ENCODE peak calls at places on chromosomes 2 and 18, in four cellular contexts. X is astrocyte of the cerebellum, V is omental fat pad, S is colonic mucosa. O is an unnamed sample.

GRCh38 chr18:37019157-37019571 is 190.2 kb downstream of the KIAA1328 start:
- DNase-seq in X (peak; percentile 6), S (no peak), V (no peak), O (peak; percentile 44)

GRCh38 chr2:108217211-108217610 is 22.6 kb upstream of the SULT1C3 start:
- DNase-seq in S (no peak), X (no peak), V (no peak), O (no peak)

GRCh38 chr2:191206613-191207471 is 38.4 kb upstream of the MYO1B start:
- DNase-seq in V (no peak), S (no peak), X (no peak), O (no peak)

GRCh38 chr18:59419386-59419785 is 60.3 kb upstream of the LMAN1 start:
- DNase-seq in X (no peak), S (no peak), V (no peak), O (no peak)

GRCh38 chr2:215771241-215771640 is 242.1 kb downstream of the MREG start:
- DNase-seq in S (no peak), V (no peak), X (no peak), O (no peak)

GRCh38 chr2:175207741-175208438 is 26.4 kb upstream of the ATP5MC3 start:
- DNase-seq in S (no peak), X (no peak), V (no peak), O (no peak)

GRCh38 chr2:42645551-42645950 is 77.1 kb downstream of the MTA3 start:
- DNase-seq in X (no peak), V (no peak), S (no peak), O (no peak)

GRCh38 chr18:80175451-80176235 is 66.6 kb downstream of the ADNP2 start:
- DNase-seq in S (no peak), V (no peak), X (no peak), O (no peak)

GRCh38 chr2:17317439-17317976 is 200.7 kb downstream of the RAD51AP2 start:
- DNase-seq in S (no peak), V (no peak), X (no peak), O (no peak)

GRCh38 chr2:3280683-3281520 is 96.7 kb downstream of the EIPR1 start:
- DNase-seq in V (no peak), X (no peak), S (no peak), O (no peak)

GRCh38 chr2:7154666-7155065 is 237.5 kb downstream of the RNF144A start:
- DNase-seq in S (no peak), X (no peak), V (no peak), O (no peak)

GRCh38 chr2:3626118-3626816 is 31.4 kb downstream of the COLEC11 start:
- DNase-seq in X (no peak), V (no peak), S (no peak), O (no peak)

GRCh38 chr2:9359463-9359862 is 63.9 kb downstream of the ITGB1BP1 start:
- DNase-seq in V (no peak), X (no peak), S (no peak), O (no peak)

GRCh38 chr18:26271917-26272549 is 45.8 kb downstream of the TAF4B start:
- DNase-seq in V (no peak), S (no peak), X (no peak), O (no peak)

GRCh38 chr18:74506405-74507119 is 10.4 kb downstream of the CNDP2 start:
- DNase-seq in X (peak; percentile 72), V (no peak), S (no peak), O (no peak)

GRCh38 chr18:79965119-79965902 is 868 bp downstream of the HSBP1L1 start:
- DNase-seq in X (peak; percentile 32), V (peak; percentile 21), S (peak; percentile 82), O (peak; percentile 46)

GRCh38 chr2:1625281-1626001 is 118.9 kb downstream of the PXDN start:
- DNase-seq in V (no peak), S (no peak), X (peak; percentile 76), O (no peak)

GRCh38 chr2:136767030-136767429 is 1.7 kb downstream of the THSD7B start:
- DNase-seq in V (no peak), S (no peak), X (no peak), O (no peak)

GRCh38 chr2:23662466-23662865 is 264.5 kb downstream of the ATAD2B start:
- DNase-seq in S (no peak), V (no peak), X (no peak), O (no peak)

GRCh38 chr2:218149098-218149497 is 17.7 kb downstream of the CXCR1 start:
- DNase-seq in V (no peak), S (no peak), X (no peak), O (no peak)

GRCh38 chr18:22471546-22472131 is 53.9 kb upstream of the CTAGE1 start:
- DNase-seq in V (no peak), X (peak; percentile 53), S (no peak), O (no peak)

GRCh38 chr2:127176371-127177311 is 43.5 kb downstream of the CYP27C1 start:
- DNase-seq in X (no peak), S (peak; percentile 35), V (no peak), O (no peak)

GRCh38 chr2:72991980-72992733 is 74.8 kb downstream of the EMX1 start:
- DNase-seq in S (no peak), V (no peak), X (no peak), O (no peak)

GRCh38 chr2:232568161-232568560 is 17.7 kb downstream of the EIF4E2 start:
- DNase-seq in V (no peak), X (peak; percentile 57), S (peak; percentile 58), O (peak; percentile 30)

GRCh38 chr18:43780782-43781340 is 503.6 kb upstream of the SYT4 start:
- DNase-seq in X (no peak), V (no peak), S (no peak), O (no peak)

GRCh38 chr2:118148133-118148532 is 59.9 kb downstream of the INSIG2 start:
- DNase-seq in V (no peak), X (no peak), S (no peak), O (no peak)

GRCh38 chr18:60892855-60893254 is 440.4 kb upstream of the CDH20 start:
- DNase-seq in X (peak; percentile 5), V (no peak), S (no peak), O (peak; percentile 81)

GRCh38 chr2:141557329-141558098 is 573.3 kb downstream of the LRP1B start:
- DNase-seq in X (peak; percentile 90), S (no peak), V (no peak), O (peak; percentile 25)

GRCh38 chr2:160332318-160332717 is 132.2 kb upstream of the ITGB6 start:
- DNase-seq in V (no peak), X (no peak), S (no peak), O (no peak)

GRCh38 chr2:32136097-32136496 is 29.6 kb upstream of the SLC30A6 start:
- DNase-seq in V (no peak), S (no peak), X (no peak), O (no peak)

GRCh38 chr18:62919109-62919838 is 203.9 kb downstream of the PHLPP1 start:
- DNase-seq in S (no peak), X (no peak), V (no peak), O (no peak)

GRCh38 chr2:222861411-222862067 is 703 bp downstream of the ACSL3 start:
- DNase-seq in X (no peak), S (peak; percentile 44), V (no peak), O (peak; percentile 10)

GRCh38 chr2:44121899-44122298 is 46.8 kb upstream of the PPM1B start:
- DNase-seq in V (no peak), X (no peak), S (no peak), O (no peak)

GRCh38 chr2:44124502-44124901 is 44.2 kb upstream of the PPM1B start:
- DNase-seq in X (no peak), S (no peak), V (no peak), O (no peak)

GRCh38 chr2:44130441-44130840 is 38.2 kb upstream of the PPM1B start:
- DNase-seq in V (no peak), S (no peak), X (no peak), O (no peak)

GRCh38 chr2:44131177-44131576 is 37.5 kb upstream of the PPM1B start:
- DNase-seq in S (no peak), V (no peak), X (no peak), O (no peak)

DNA sequence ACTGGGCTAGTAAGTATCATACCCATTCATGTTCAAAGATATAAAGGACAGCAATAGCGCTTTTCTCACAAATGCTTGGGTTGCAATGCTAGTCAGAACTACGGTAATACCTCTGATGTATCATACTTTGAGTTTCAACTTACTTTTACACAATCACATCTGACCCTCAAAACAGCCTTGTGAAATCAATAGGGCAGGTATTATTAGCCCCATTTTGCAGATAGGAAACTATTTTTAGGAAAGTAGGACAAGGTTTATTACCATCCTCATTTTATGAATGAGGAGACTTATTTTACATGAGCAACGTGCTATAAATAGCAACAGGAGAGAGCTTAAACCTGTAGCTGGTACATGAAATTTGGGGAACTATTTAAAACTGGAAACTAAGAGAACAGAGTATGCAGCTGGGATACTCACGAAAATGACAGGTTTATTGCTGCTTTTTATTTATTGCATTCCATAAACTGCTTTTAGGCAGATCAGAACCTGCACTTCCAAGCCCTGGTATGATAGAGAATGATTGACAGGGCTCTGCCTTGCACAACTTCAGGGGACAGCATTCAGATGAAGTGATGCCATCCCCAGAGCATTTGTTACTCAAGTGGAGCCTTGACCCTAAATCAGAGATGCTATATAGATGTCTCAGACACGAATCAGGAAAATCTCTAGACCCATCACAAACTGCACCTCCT is 42.4 kb upstream of the PPM1B start:
- DNase-seq in X (no peak), S (no peak), V (no peak), O (no peak)
- TF ChIP-seq CTCF in X (no peak), S (no peak), V (no peak), O (no peak)

GRCh38 chr2:157388827-157389226 is 55.1 kb downstream of the CYTIP start:
- DNase-seq in V (no peak), S (no peak), X (no peak), O (no peak)
- TF ChIP-seq CTCF in V (no peak), S (no peak), X (no peak), O (no peak)

GRCh38 chr2:199404841-199405240 is 52.9 kb downstream of the SATB2 start:
- DNase-seq in V (no peak), S (no peak), X (peak; percentile 38), O (no peak)

GRCh38 chr2:199407421-199407820 is 50.3 kb downstream of the SATB2 start:
- DNase-seq in V (no peak), X (no peak), S (no peak), O (no peak)

GRCh38 chr2:199410130-199410529 is 47.6 kb downstream of the SATB2 start:
- DNase-seq in S (no peak), X (peak; percentile 8), V (no peak), O (no peak)

GRCh38 chr2:199409705-199410104 is 48.0 kb downstream of the SATB2 start:
- DNase-seq in V (no peak), S (no peak), X (no peak), O (no peak)

DNA sequence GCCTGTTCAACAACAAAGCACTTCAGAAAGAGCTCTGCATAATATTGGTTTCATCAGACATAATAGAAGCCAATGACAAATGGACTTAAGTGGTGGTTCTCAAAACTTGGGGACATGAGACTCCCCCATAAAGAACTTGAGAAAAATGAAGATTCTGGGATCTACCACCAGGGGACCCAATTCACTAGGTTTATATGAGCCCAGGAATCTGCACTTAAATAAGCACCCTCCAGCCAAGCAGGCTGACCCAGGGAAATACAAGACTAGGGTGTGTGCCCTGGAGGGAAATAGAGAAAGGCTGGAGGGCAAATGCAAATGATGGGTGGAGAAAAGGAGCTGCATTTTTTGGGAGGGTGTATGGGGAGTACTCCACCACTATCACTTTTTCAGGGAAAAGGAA is 52.5 kb downstream of the SATB2 start:
- DNase-seq in X (no peak), S (no peak), V (no peak), O (no peak)
- TF ChIP-seq CTCF in X (peak; percentile 28), S (peak; percentile 19), V (no peak), O (no peak)

DNA sequence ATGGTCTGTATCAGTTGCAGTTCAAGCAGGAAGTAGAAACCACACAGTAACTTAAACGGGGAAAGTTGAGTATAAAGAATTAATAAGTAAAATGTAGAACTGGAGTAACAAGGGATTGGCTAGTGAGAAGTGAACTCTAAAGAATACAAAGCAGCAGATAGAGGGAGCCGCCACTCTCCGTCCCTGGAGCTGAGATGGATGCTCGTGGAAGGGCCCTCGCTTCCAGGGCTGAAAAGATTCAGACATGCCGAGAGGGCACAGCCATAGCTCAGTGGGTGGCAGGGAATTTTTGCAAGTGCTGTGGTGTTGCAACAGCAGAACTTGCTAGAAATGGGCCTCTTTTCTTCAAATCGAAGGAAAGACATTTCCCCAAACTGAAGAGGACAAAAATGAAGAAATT is 155.8 kb downstream of the COL6A3 start:
- DNase-seq in X (no peak), V (no peak), S (no peak), O (no peak)
- TF ChIP-seq CTCF in X (no peak), V (no peak), S (no peak), O (no peak)